ENCODE peak calls at places on chromosomes 3 and 15, in five cellular contexts. One of them, this sample, is unnamed.

GRCh38 chr3:1082024-1082633 is 10.7 kb upstream of the CNTN6 start:
- DNase-seq in left cardiac atrium: peak
- DNase-seq in ureter: peak
- DNase-seq in activated CD4-positive, alpha-beta T cell treated with anti-CD3 and anti-CD28 coated beads for 24 hours: no peak
- DNase-seq in astrocyte of the spinal cord: peak
- DNase-seq in this sample: peak

GRCh38 chr3:17039579-17039978 is 154.8 kb downstream of the PLCL2 start:
- DNase-seq in left cardiac atrium: no peak
- DNase-seq in ureter: no peak
- DNase-seq in activated CD4-positive, alpha-beta T cell treated with anti-CD3 and anti-CD28 coated beads for 24 hours: no peak
- DNase-seq in astrocyte of the spinal cord: peak
- DNase-seq in this sample: no peak

GRCh38 chr15:52071570-52071969 is 41.0 kb downstream of the BCL2L10 start:
- DNase-seq in left cardiac atrium: no peak
- DNase-seq in ureter: peak
- DNase-seq in activated CD4-positive, alpha-beta T cell treated with anti-CD3 and anti-CD28 coated beads for 24 hours: no peak
- DNase-seq in astrocyte of the spinal cord: no peak
- DNase-seq in this sample: no peak

GRCh38 chr3:256501-256900 is 59.9 kb downstream of the CHL1 start:
- DNase-seq in left cardiac atrium: no peak
- DNase-seq in ureter: no peak
- DNase-seq in activated CD4-positive, alpha-beta T cell treated with anti-CD3 and anti-CD28 coated beads for 24 hours: no peak
- DNase-seq in astrocyte of the spinal cord: no peak
- DNase-seq in this sample: no peak

GRCh38 chr3:129119365-129120100 is 2.1 kb downstream of the RAB43 start:
- DNase-seq in left cardiac atrium: no peak
- DNase-seq in ureter: no peak
- DNase-seq in activated CD4-positive, alpha-beta T cell treated with anti-CD3 and anti-CD28 coated beads for 24 hours: no peak
- DNase-seq in astrocyte of the spinal cord: no peak
- DNase-seq in this sample: peak

GRCh38 chr3:33385423-33385822 is 54.8 kb downstream of the UBP1 start:
- DNase-seq in left cardiac atrium: no peak
- DNase-seq in ureter: no peak
- DNase-seq in activated CD4-positive, alpha-beta T cell treated with anti-CD3 and anti-CD28 coated beads for 24 hours: peak
- DNase-seq in astrocyte of the spinal cord: no peak
- DNase-seq in this sample: no peak

GRCh38 chr3:66039590-66039887 is 821 bp upstream of the MAGI1 start:
- DNase-seq in left cardiac atrium: peak
- DNase-seq in ureter: no peak
- DNase-seq in activated CD4-positive, alpha-beta T cell treated with anti-CD3 and anti-CD28 coated beads for 24 hours: no peak
- DNase-seq in astrocyte of the spinal cord: no peak
- DNase-seq in this sample: peak

GRCh38 chr3:131077904-131078303 is 51.2 kb downstream of the NEK11 start:
- DNase-seq in left cardiac atrium: no peak
- DNase-seq in ureter: no peak
- DNase-seq in activated CD4-positive, alpha-beta T cell treated with anti-CD3 and anti-CD28 coated beads for 24 hours: no peak
- DNase-seq in astrocyte of the spinal cord: no peak
- DNase-seq in this sample: no peak

GRCh38 chr15:27438403-27439375 is 467.7 kb downstream of the GABRG3 start:
- DNase-seq in left cardiac atrium: no peak
- DNase-seq in ureter: no peak
- DNase-seq in activated CD4-positive, alpha-beta T cell treated with anti-CD3 and anti-CD28 coated beads for 24 hours: no peak
- DNase-seq in astrocyte of the spinal cord: peak
- DNase-seq in this sample: no peak

GRCh38 chr3:115671761-115672455 is 48.6 kb downstream of the GAP43 start:
- DNase-seq in left cardiac atrium: no peak
- DNase-seq in ureter: no peak
- DNase-seq in activated CD4-positive, alpha-beta T cell treated with anti-CD3 and anti-CD28 coated beads for 24 hours: no peak
- DNase-seq in astrocyte of the spinal cord: peak
- DNase-seq in this sample: no peak

GRCh38 chr3:71921036-71921435 is 136.1 kb upstream of the PROK2 start:
- DNase-seq in left cardiac atrium: no peak
- DNase-seq in ureter: no peak
- DNase-seq in activated CD4-positive, alpha-beta T cell treated with anti-CD3 and anti-CD28 coated beads for 24 hours: no peak
- DNase-seq in astrocyte of the spinal cord: no peak
- DNase-seq in this sample: no peak

GRCh38 chr3:195450731-195451229 is 8.0 kb upstream of the ACAP2 start:
- DNase-seq in left cardiac atrium: no peak
- DNase-seq in ureter: no peak
- DNase-seq in activated CD4-positive, alpha-beta T cell treated with anti-CD3 and anti-CD28 coated beads for 24 hours: no peak
- DNase-seq in astrocyte of the spinal cord: peak
- DNase-seq in this sample: no peak

This sample was measured in mucosa of descending colon.